ENCODE peak calls at places on chromosomes 1 and 21, in eight cellular contexts. L is HCT116, C is heart left ventricle, T is breast epithelium, W is body of pancreas, J is stomach, G is transverse colon, K is IMR-90. I is an unnamed sample.

GRCh38 chr1:87474098-87474497 is 145.4 kb downstream of the LMO4 start:
- DNase-seq in C (no peak), L (no peak), K (no peak), J (no peak), T (no peak), W (no peak), G (no peak), I (no peak)

GRCh38 chr1:179545316-179545715 is 30.4 kb downstream of the NPHS2 start:
- DNase-seq in G (no peak), C (no peak), J (no peak), L (no peak), W (peak; percentile 22), K (no peak), T (no peak), I (no peak)

GRCh38 chr1:29603622-29604021 is 367.3 kb downstream of the PTPRU start:
- DNase-seq in T (no peak), K (no peak), W (peak; percentile 17), L (no peak), C (no peak), J (no peak), G (no peak), I (no peak)

GRCh38 chr1:21232044-21232443 is 55.3 kb upstream of the EIF4G3 start:
- DNase-seq in T (no peak), W (peak; percentile 54), L (peak; percentile 26), J (peak; percentile 59), C (no peak), G (peak; percentile 40), K (peak; percentile 66), I (no peak)

GRCh38 chr1:12541274-12542137 is 76.5 kb downstream of the DHRS3 start:
- DNase-seq in C (peak; percentile 71), K (peak; percentile 67), G (peak; percentile 5), T (peak; percentile 55), J (no peak), W (no peak), L (no peak), I (no peak)

GRCh38 chr1:43531906-43532584 is 1.4 kb downstream of the PTPRF start:
- DNase-seq in T (no peak), W (no peak), C (no peak), K (no peak), J (no peak), L (no peak), G (no peak), I (no peak)

GRCh38 chr1:206469933-206470691 is at the start of gene IKBKE:
- DNase-seq in L (peak; percentile 23), G (peak; percentile 77), W (peak; percentile 66), K (peak; percentile 73), C (peak; percentile 63), T (peak; percentile 45), J (peak; percentile 67), I (no peak)

GRCh38 chr21:45102391-45102932 is 28.1 kb downstream of the ADARB1 start:
- DNase-seq in T (no peak), G (peak; percentile 35), C (no peak), W (no peak), L (peak; percentile 26), K (no peak), J (peak; percentile 38), I (no peak)

GRCh38 chr1:192652159-192652558 is 16.2 kb downstream of the RGS13 start:
- DNase-seq in G (no peak), T (no peak), W (no peak), J (no peak), K (no peak), C (no peak), L (no peak), I (no peak)

GRCh38 chr21:27802816-27803475 is 836.1 kb upstream of the ADAMTS5 start:
- DNase-seq in L (no peak), J (peak; percentile 44), W (no peak), C (no peak), K (peak; percentile 31), G (peak; percentile 39), T (no peak), I (no peak)

GRCh38 chr1:1960480-1961196 is 41.6 kb upstream of the TMEM52 start:
- DNase-seq in W (no peak), T (no peak), L (no peak), C (no peak), J (no peak), K (no peak), G (no peak), I (no peak)

GRCh38 chr1:154400381-154400801 is 4.8 kb upstream of the IL6R start:
- DNase-seq in C (no peak), J (no peak), G (no peak), K (no peak), T (no peak), W (no peak), L (no peak), I (no peak)

GRCh38 chr1:36836196-36836883 is 198.0 kb downstream of the GRIK3 start:
- DNase-seq in J (no peak), G (no peak), W (no peak), K (no peak), L (no peak), C (no peak), T (no peak), I (no peak)

GRCh38 chr1:51088474-51088873 is 13.6 kb upstream of the C1orf185 start:
- DNase-seq in J (no peak), K (no peak), C (no peak), T (no peak), G (no peak), W (no peak), L (peak; percentile 7), I (no peak)

GRCh38 chr1:14466006-14466405 is 132.5 kb upstream of the KAZN start:
- DNase-seq in C (no peak), J (no peak), T (no peak), W (no peak), L (no peak), G (no peak), K (no peak), I (no peak)

GRCh38 chr1:92707709-92708108 is 77.2 kb downstream of the EVI5 start:
- DNase-seq in C (no peak), W (no peak), J (no peak), K (no peak), G (no peak), T (no peak), L (no peak), I (no peak)

GRCh38 chr1:66553846-66554245 is 19.9 kb downstream of the SGIP1 start:
- DNase-seq in C (no peak), K (peak; percentile 81), T (no peak), J (no peak), L (no peak), W (no peak), G (no peak), I (no peak)

GRCh38 chr1:26787381-26787705 is 407 bp upstream of the PIGV start:
- DNase-seq in G (peak; percentile 61), W (no peak), K (peak; percentile 53), C (no peak), T (no peak), J (peak; percentile 52), L (no peak), I (no peak)

GRCh38 chr1:167819849-167820683 is 93.9 kb downstream of the ADCY10 start:
- DNase-seq in K (peak; percentile 96), L (peak; percentile 41), W (peak; percentile 75), T (peak; percentile 93), J (peak; percentile 79), C (peak; percentile 91), G (peak; percentile 65), I (no peak)
- TF ChIP-seq POLR2A in K (peak; percentile 53), L (no peak), W (no peak), T (no peak), J (no peak), C (peak; percentile 60), G (no peak), I (no peak)

GRCh38 chr1:111887385-111887784 is 102.1 kb downstream of the KCND3 start:
- DNase-seq in J (no peak), T (no peak), W (no peak), L (no peak), C (no peak), G (no peak), K (no peak), I (no peak)
- H3K27ac ChIP-seq in J (no peak overlapping the region), T (no peak overlapping the region), W (no peak overlapping the region), L (no peak overlapping the region), C (no peak overlapping the region), G (no peak overlapping the region), K (no peak overlapping the region), I (no peak overlapping the region)

GRCh38 chr1:181099152-181100014 is 10.9 kb downstream of the IER5 start:
- DNase-seq in K (peak; percentile 47), L (no peak), J (no peak), C (no peak), T (no peak), W (no peak), G (no peak), I (no peak)
- TF ChIP-seq POLR2A in K (no peak), L (no peak), J (no peak), C (no peak), T (no peak), W (no peak), G (no peak), I (no peak)

DNA sequence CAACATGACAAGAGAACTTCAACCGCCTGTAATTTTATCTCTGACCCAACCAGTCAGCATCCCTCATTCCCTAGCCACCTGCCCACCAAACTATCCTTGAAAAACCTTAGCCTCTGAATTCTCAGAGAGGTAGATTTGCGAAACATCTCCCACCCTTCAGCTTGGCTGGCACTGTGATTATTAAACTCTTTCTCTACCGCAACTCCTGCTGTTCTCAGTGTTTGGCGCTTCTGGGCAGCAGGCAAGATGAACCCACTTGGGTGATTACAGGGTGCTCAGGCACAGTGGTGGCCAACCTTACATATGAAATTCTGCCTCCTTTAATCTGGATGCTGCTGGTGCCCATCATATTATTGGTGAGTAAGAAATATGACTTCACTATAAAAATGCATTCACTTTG is 22.1 kb downstream of the CCDC190 start:
- DNase-seq in G (no peak), T (no peak), J (no peak), C (no peak), W (no peak), K (no peak), L (no peak), I (no peak)
- H3K27ac ChIP-seq in G (no peak overlapping the region), T (no peak overlapping the region), J (no peak overlapping the region), C (no peak overlapping the region), W (no peak overlapping the region), K (no peak overlapping the region), L (no peak overlapping the region), I (no peak overlapping the region)

GRCh38 chr1:211578640-211579433 is at the start of gene SLC30A1:
- DNase-seq in L (peak; percentile 94), C (peak; percentile 100), W (peak; percentile 99), J (peak; percentile 100), T (peak; percentile 99), G (peak; percentile 100), K (peak; percentile 97), I (no peak)
- TF ChIP-seq POLR2A in L (peak; percentile 30), C (peak; percentile 97), W (peak; percentile 86), J (no peak), T (peak; percentile 58), G (peak; percentile 97), K (peak; percentile 74), I (peak; percentile 88)

I was measured in vagina.